ENCODE peak calls at places on chromosomes 4 and X, in six cellular contexts. One of them, this sample, is unnamed.

GRCh38 chr4:5891563-5892320 is 1.1 kb downstream of the CRMP1 start:
- DNase-seq in epithelial cell of esophagus: no peak
- DNase-seq in A673: no peak
- DNase-seq in heart right ventricle: no peak
- DNase-seq in HFFc6: no peak
- DNase-seq in upper lobe of left lung: no peak
- DNase-seq in this sample: peak

GRCh38 chrX:119481218-119481875 is 13.1 kb downstream of the SLC25A5 start:
- DNase-seq in epithelial cell of esophagus: peak
- DNase-seq in A673: no peak
- DNase-seq in heart right ventricle: no peak
- DNase-seq in HFFc6: no peak
- DNase-seq in upper lobe of left lung: no peak
- DNase-seq in this sample: no peak

GRCh38 chr4:30716671-30717207 is 3.4 kb upstream of the PCDH7 start:
- DNase-seq in epithelial cell of esophagus: peak
- DNase-seq in A673: no peak
- DNase-seq in heart right ventricle: no peak
- DNase-seq in HFFc6: no peak
- DNase-seq in upper lobe of left lung: no peak
- DNase-seq in this sample: no peak

GRCh38 chr4:90357117-90357710 is 230.0 kb downstream of the CCSER1 start:
- DNase-seq in epithelial cell of esophagus: peak
- DNase-seq in A673: peak
- DNase-seq in heart right ventricle: no peak
- DNase-seq in HFFc6: peak
- DNase-seq in upper lobe of left lung: no peak
- DNase-seq in this sample: peak

GRCh38 chr4:80006935-80007744 is 65.9 kb downstream of the ANTXR2 start:
- DNase-seq in epithelial cell of esophagus: peak
- DNase-seq in A673: peak
- DNase-seq in heart right ventricle: no peak
- DNase-seq in HFFc6: no peak
- DNase-seq in upper lobe of left lung: no peak
- DNase-seq in this sample: no peak

GRCh38 chr4:152970102-152970820 is 34.1 kb downstream of the FHDC1 start:
- DNase-seq in epithelial cell of esophagus: peak
- DNase-seq in A673: peak
- DNase-seq in heart right ventricle: no peak
- DNase-seq in HFFc6: peak
- DNase-seq in upper lobe of left lung: no peak
- DNase-seq in this sample: no peak

GRCh38 chr4:87375719-87376291 is 15.2 kb downstream of the HSD17B11 start:
- DNase-seq in epithelial cell of esophagus: peak
- DNase-seq in A673: peak
- DNase-seq in heart right ventricle: peak
- DNase-seq in HFFc6: peak
- DNase-seq in upper lobe of left lung: no peak
- DNase-seq in this sample: no peak

GRCh38 chrX:71989768-71990167 is 79.1 kb downstream of the NHSL2 start:
- DNase-seq in epithelial cell of esophagus: peak
- DNase-seq in A673: peak
- DNase-seq in heart right ventricle: peak
- DNase-seq in HFFc6: no peak
- DNase-seq in upper lobe of left lung: no peak
- DNase-seq in this sample: no peak

GRCh38 chrX:104330966-104331365 is 76.2 kb upstream of the ESX1 start:
- DNase-seq in epithelial cell of esophagus: peak
- DNase-seq in A673: no peak
- DNase-seq in heart right ventricle: no peak
- DNase-seq in HFFc6: peak
- DNase-seq in upper lobe of left lung: no peak
- DNase-seq in this sample: no peak

GRCh38 chr4:24488399-24489164 is 95.8 kb downstream of the DHX15 start:
- DNase-seq in epithelial cell of esophagus: peak
- DNase-seq in A673: peak
- DNase-seq in heart right ventricle: peak
- DNase-seq in HFFc6: peak
- DNase-seq in upper lobe of left lung: no peak
- DNase-seq in this sample: peak

GRCh38 chr4:140739971-140740370 is 16.2 kb downstream of the TBC1D9 start:
- DNase-seq in epithelial cell of esophagus: no peak
- DNase-seq in A673: no peak
- DNase-seq in heart right ventricle: no peak
- DNase-seq in HFFc6: no peak
- DNase-seq in upper lobe of left lung: no peak
- DNase-seq in this sample: no peak

GRCh38 chrX:30821116-30821515 is 67.9 kb downstream of the TAB3 start:
- DNase-seq in epithelial cell of esophagus: peak
- DNase-seq in A673: no peak
- DNase-seq in heart right ventricle: no peak
- DNase-seq in HFFc6: no peak
- DNase-seq in upper lobe of left lung: no peak
- DNase-seq in this sample: no peak

GRCh38 chr4:107376293-107376692 is 340.2 kb upstream of the DKK2 start:
- DNase-seq in epithelial cell of esophagus: no peak
- DNase-seq in A673: peak
- DNase-seq in heart right ventricle: no peak
- DNase-seq in HFFc6: no peak
- DNase-seq in upper lobe of left lung: no peak
- DNase-seq in this sample: no peak

GRCh38 chr4:41692717-41693345 is 55.7 kb downstream of the PHOX2B start:
- DNase-seq in epithelial cell of esophagus: peak
- DNase-seq in A673: peak
- DNase-seq in heart right ventricle: peak
- DNase-seq in HFFc6: peak
- DNase-seq in upper lobe of left lung: no peak
- DNase-seq in this sample: peak

GRCh38 chrX:45903781-45904201 is 641.4 kb downstream of the ZNF674 start:
- DNase-seq in epithelial cell of esophagus: peak
- DNase-seq in A673: no peak
- DNase-seq in heart right ventricle: no peak
- DNase-seq in HFFc6: no peak
- DNase-seq in upper lobe of left lung: no peak
- DNase-seq in this sample: no peak

GRCh38 chrX:80174925-80175574 is 160.5 kb downstream of the TBX22 start:
- DNase-seq in epithelial cell of esophagus: no peak
- DNase-seq in A673: no peak
- DNase-seq in heart right ventricle: peak
- DNase-seq in HFFc6: no peak
- DNase-seq in upper lobe of left lung: no peak
- DNase-seq in this sample: no peak

GRCh38 chrX:131812847-131813825 is 210.0 kb upstream of the STK26 start:
- DNase-seq in epithelial cell of esophagus: no peak
- DNase-seq in A673: no peak
- DNase-seq in heart right ventricle: peak
- DNase-seq in HFFc6: no peak
- DNase-seq in upper lobe of left lung: no peak
- DNase-seq in this sample: peak

GRCh38 chr4:152479428-152480026 is 56.4 kb downstream of the FBXW7 start:
- DNase-seq in epithelial cell of esophagus: peak
- DNase-seq in A673: no peak
- DNase-seq in heart right ventricle: no peak
- DNase-seq in HFFc6: no peak
- DNase-seq in upper lobe of left lung: no peak
- DNase-seq in this sample: no peak

GRCh38 chrX:64908121-64908520 is 68.1 kb downstream of the ZC4H2 start:
- DNase-seq in epithelial cell of esophagus: no peak
- DNase-seq in A673: no peak
- DNase-seq in heart right ventricle: no peak
- DNase-seq in HFFc6: no peak
- DNase-seq in upper lobe of left lung: no peak
- DNase-seq in this sample: no peak

GRCh38 chrX:144715356-144715755 is 531.9 kb upstream of the SPANXN1 start:
- DNase-seq in epithelial cell of esophagus: no peak
- DNase-seq in A673: no peak
- DNase-seq in heart right ventricle: no peak
- DNase-seq in HFFc6: no peak
- DNase-seq in upper lobe of left lung: no peak
- DNase-seq in this sample: no peak

GRCh38 chr4:111991797-111992196 is 153.5 kb upstream of the FAM241A start:
- DNase-seq in epithelial cell of esophagus: peak
- DNase-seq in A673: peak
- DNase-seq in heart right ventricle: no peak
- DNase-seq in HFFc6: peak
- DNase-seq in upper lobe of left lung: no peak
- DNase-seq in this sample: no peak

GRCh38 chr4:92262371-92262770 is 41.4 kb upstream of the GRID2 start:
- DNase-seq in epithelial cell of esophagus: no peak
- DNase-seq in A673: no peak
- DNase-seq in heart right ventricle: no peak
- DNase-seq in HFFc6: no peak
- DNase-seq in upper lobe of left lung: no peak
- DNase-seq in this sample: no peak

GRCh38 chr4:15436515-15436914 is 8.7 kb downstream of the C1QTNF7 start:
- DNase-seq in epithelial cell of esophagus: no peak
- DNase-seq in A673: peak
- DNase-seq in heart right ventricle: no peak
- DNase-seq in HFFc6: peak
- DNase-seq in upper lobe of left lung: no peak
- DNase-seq in this sample: no peak

GRCh38 chrX:20197641-20198210 is 56.1 kb upstream of the EIF1AX start:
- DNase-seq in epithelial cell of esophagus: no peak
- DNase-seq in A673: peak
- DNase-seq in heart right ventricle: no peak
- DNase-seq in HFFc6: peak
- DNase-seq in upper lobe of left lung: no peak
- DNase-seq in this sample: no peak

GRCh38 chrX:38831949-38832348 is 30.7 kb downstream of the MID1IP1 start:
- DNase-seq in epithelial cell of esophagus: no peak
- DNase-seq in A673: no peak
- DNase-seq in heart right ventricle: no peak
- DNase-seq in HFFc6: no peak
- DNase-seq in upper lobe of left lung: no peak
- DNase-seq in this sample: no peak

GRCh38 chr4:129109965-129110824 is 14.2 kb downstream of the C4orf33 start:
- DNase-seq in epithelial cell of esophagus: no peak
- DNase-seq in A673: no peak
- DNase-seq in heart right ventricle: peak
- DNase-seq in HFFc6: no peak
- DNase-seq in upper lobe of left lung: no peak
- DNase-seq in this sample: no peak

DNA sequence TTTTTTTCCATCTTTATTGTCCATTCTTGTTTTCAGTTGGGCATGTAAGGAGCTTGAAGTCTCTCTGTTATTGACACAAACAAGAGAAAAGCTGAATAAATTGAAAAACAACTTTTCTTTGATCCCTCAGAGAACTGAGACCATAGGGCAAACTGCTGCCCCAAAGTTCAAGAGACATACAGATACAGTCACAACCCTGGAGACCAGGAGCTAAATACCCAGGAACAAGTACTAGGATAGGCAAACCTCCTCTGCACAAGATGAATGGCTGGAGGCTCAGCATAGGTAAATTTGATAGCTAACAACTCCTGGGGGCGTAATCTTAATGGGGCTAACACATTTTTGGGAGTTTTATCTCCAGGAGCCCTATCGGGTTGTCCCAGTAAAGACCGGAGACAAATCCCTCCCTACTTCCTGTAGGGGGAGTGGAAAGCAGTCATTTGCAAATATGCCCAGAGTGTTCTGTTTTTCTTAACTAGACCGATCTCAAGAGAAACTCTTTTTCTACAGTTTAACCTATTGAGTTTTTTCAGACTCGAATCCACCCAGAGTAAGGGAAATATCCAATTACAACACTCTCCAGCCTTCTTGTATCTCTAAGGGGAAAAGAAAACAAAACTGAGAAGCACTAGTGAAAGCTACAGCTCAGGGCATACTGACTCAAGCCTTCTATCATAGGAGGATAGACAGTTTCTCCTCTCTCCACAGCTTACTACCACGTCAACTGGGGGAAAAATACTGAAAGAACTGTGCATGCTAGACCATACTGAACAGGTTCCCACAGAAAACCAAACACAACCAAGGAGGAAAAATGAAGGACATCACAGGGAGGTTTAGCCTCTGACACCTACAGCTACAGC is 23.1 kb downstream of the MAGEA8 start:
- DNase-seq in epithelial cell of esophagus: peak
- DNase-seq in A673: peak
- DNase-seq in heart right ventricle: no peak
- DNase-seq in HFFc6: no peak
- DNase-seq in upper lobe of left lung: no peak
- DNase-seq in this sample: no peak
- TF ChIP-seq CTCF in epithelial cell of esophagus: peak
- TF ChIP-seq CTCF in A673: peak
- TF ChIP-seq CTCF in heart right ventricle: no peak
- TF ChIP-seq CTCF in HFFc6: peak
- TF ChIP-seq CTCF in upper lobe of left lung: no peak
- TF ChIP-seq CTCF in this sample: no peak

DNA sequence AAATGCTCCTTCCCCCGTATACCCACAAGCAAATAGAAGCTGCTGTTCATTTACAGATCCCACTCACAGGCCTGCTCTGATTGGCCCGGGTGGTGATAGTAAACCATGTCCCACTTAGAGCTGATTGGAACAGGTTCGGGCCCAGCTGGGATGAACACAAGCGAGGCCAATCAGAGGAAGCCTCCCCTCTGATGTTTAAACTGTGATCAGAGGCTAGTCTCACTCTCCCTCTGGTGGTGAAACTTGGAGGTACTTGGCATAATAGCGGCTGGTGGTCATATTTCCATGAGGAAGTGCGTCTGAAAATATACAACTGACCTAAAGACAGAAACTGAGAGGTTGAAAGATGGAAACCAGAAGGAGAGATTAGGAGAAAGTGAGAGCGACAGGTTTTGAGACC is 51.5 kb upstream of the TRPC3 start:
- DNase-seq in epithelial cell of esophagus: peak
- DNase-seq in A673: peak
- DNase-seq in heart right ventricle: no peak
- DNase-seq in HFFc6: no peak
- DNase-seq in upper lobe of left lung: no peak
- DNase-seq in this sample: peak
- TF ChIP-seq CTCF in epithelial cell of esophagus: peak
- TF ChIP-seq CTCF in A673: peak
- TF ChIP-seq CTCF in heart right ventricle: no peak
- TF ChIP-seq CTCF in HFFc6: peak
- TF ChIP-seq CTCF in upper lobe of left lung: no peak
- TF ChIP-seq CTCF in this sample: peak

GRCh38 chr4:165361804-165362203 is 17.0 kb upstream of the CPE start:
- DNase-seq in epithelial cell of esophagus: no peak
- DNase-seq in A673: no peak
- DNase-seq in heart right ventricle: no peak
- DNase-seq in HFFc6: no peak
- DNase-seq in upper lobe of left lung: no peak
- DNase-seq in this sample: no peak
- TF ChIP-seq CTCF in epithelial cell of esophagus: no peak
- TF ChIP-seq CTCF in A673: no peak
- TF ChIP-seq CTCF in heart right ventricle: no peak
- TF ChIP-seq CTCF in HFFc6: no peak
- TF ChIP-seq CTCF in upper lobe of left lung: no peak
- TF ChIP-seq CTCF in this sample: no peak

DNA sequence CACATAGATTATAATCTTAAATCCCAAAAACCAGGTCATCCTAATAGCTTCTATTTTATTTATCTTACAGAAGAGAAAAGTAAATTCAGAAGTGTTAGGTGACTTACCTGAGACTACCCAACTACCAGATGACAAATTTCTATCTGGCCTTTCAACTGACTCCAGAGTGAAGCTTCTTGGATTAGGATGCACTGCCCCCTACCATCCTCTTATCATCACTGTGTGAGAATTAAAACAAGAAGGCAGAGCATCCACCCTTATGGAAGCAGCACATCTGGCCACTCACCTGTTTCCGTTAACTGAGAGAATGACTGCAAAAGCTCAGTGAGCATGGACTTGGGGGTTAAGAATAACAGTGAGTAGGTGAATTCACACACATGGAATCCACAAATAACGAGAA is 502.6 kb upstream of the TECRL start:
- DNase-seq in epithelial cell of esophagus: no peak
- DNase-seq in A673: no peak
- DNase-seq in heart right ventricle: no peak
- DNase-seq in HFFc6: no peak
- DNase-seq in upper lobe of left lung: no peak
- DNase-seq in this sample: no peak
- TF ChIP-seq CTCF in epithelial cell of esophagus: no peak
- TF ChIP-seq CTCF in A673: no peak
- TF ChIP-seq CTCF in heart right ventricle: no peak
- TF ChIP-seq CTCF in HFFc6: no peak
- TF ChIP-seq CTCF in upper lobe of left lung: no peak
- TF ChIP-seq CTCF in this sample: no peak

This sample was measured in GM20000.